ENCODE peak calls at places on chromosomes 12 and 14, in five cellular contexts. Y is neuronal stem cell, F is mesendoderm, D is mesenchymal stem cell, X is IMR-90. N is an unnamed sample.

GRCh38 chr14:37901978-37902377 is 305.7 kb upstream of the SSTR1 start:
- DNase-seq in Y (no peak), X (peak; percentile 65), D (no peak), F (peak; percentile 12), N (peak; percentile 39)

GRCh38 chr12:42625611-42626010 is 36.1 kb upstream of the PRICKLE1 start:
- DNase-seq in X (no peak), F (no peak), Y (no peak), D (no peak), N (no peak)

GRCh38 chr12:100733817-100734593 is 60.6 kb upstream of the ANO4 start:
- DNase-seq in Y (no peak), F (peak; percentile 51), D (peak; percentile 59), X (peak; percentile 60), N (no peak)

GRCh38 chr12:3263282-3263681 is 186.1 kb downstream of the TSPAN9 start:
- DNase-seq in F (no peak), D (no peak), Y (no peak), X (no peak), N (no peak)

GRCh38 chr14:57987051-57987450 is 121.2 kb upstream of the SLC35F4 start:
- DNase-seq in D (no peak), X (no peak), Y (no peak), F (no peak), N (no peak)

GRCh38 chr14:100076133-100076532 is 10.9 kb downstream of the EVL start:
- DNase-seq in F (peak; percentile 94), D (peak; percentile 65), Y (no peak), X (peak; percentile 40), N (peak; percentile 81)

GRCh38 chr14:33880330-33880729 is 70.5 kb downstream of the EGLN3 start:
- DNase-seq in X (no peak), F (no peak), Y (no peak), D (no peak), N (no peak)

GRCh38 chr12:132506730-132507538 is 17.0 kb downstream of the FBRSL1 start:
- DNase-seq in F (peak; percentile 31), Y (no peak), X (peak; percentile 77), D (peak; percentile 66), N (peak; percentile 76)

GRCh38 chr12:91877022-91877421 is 268.6 kb downstream of the BTG1 start:
- DNase-seq in Y (no peak), F (peak; percentile 45), D (peak; percentile 33), X (peak; percentile 40), N (no peak)

GRCh38 chr14:64818151-64818550 is 61.6 kb downstream of the SPTB start:
- DNase-seq in D (no peak), X (no peak), Y (no peak), F (no peak), N (no peak)

GRCh38 chr12:78096909-78097597 is 266.4 kb downstream of the NAV3 start:
- DNase-seq in Y (no peak), D (peak; percentile 47), F (no peak), X (peak; percentile 69), N (no peak)

GRCh38 chr14:85622106-85622505 is 92.2 kb downstream of the FLRT2 start:
- DNase-seq in D (no peak), Y (no peak), F (no peak), X (no peak), N (no peak)

GRCh38 chr14:20377171-20377570 is 33.7 kb downstream of the PARP2 start:
- DNase-seq in X (no peak), F (no peak), D (no peak), Y (no peak), N (no peak)

GRCh38 chr14:29868000-29868399 is 59.6 kb downstream of the PRKD1 start:
- DNase-seq in F (no peak), Y (no peak), D (peak; percentile 33), X (peak; percentile 56), N (no peak)

GRCh38 chr12:76878045-76878898 is 547 bp downstream of the CSRP2 start:
- DNase-seq in X (no peak), Y (peak; percentile 58), D (peak; percentile 62), F (peak; percentile 85), N (peak; percentile 78)

GRCh38 chr12:124713436-124714082 is 146.1 kb upstream of the NCOR2 start:
- DNase-seq in Y (no peak), F (no peak), D (peak; percentile 98), X (peak; percentile 89), N (no peak)

GRCh38 chr14:85607571-85608219 is 77.8 kb downstream of the FLRT2 start:
- DNase-seq in F (no peak), Y (no peak), X (peak; percentile 97), D (peak; percentile 98), N (no peak)

DNA sequence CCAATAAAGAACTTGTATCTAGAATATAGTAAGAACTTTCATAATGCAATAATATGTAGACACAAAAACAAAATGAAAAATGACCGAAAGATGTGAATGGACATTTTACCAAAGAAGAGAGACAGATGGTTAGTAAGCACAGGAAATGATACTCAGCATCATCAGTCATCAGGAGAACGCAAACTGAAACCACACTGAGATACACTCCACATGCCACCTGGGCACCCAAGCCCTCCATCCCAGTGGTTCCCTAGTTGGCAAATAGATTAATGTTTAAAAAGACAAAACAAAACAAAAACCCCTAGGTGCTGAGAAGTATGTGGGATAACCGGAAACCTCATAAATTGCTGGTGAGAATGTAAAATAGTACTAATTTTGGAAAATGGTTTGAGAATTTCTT is 26.8 kb upstream of the VPS33A start:
- DNase-seq in D (no peak), F (no peak), X (no peak), Y (no peak), N (no peak)
- H3K4ac ChIP-seq in D (no peak overlapping the region), F (no peak overlapping the region), X (no peak overlapping the region), Y (no peak overlapping the region), N (no peak overlapping the region)

GRCh38 chr12:6367969-6368892 is 7.1 kb downstream of the SCNN1A start:
- DNase-seq in D (no peak), Y (no peak), X (no peak), F (no peak), N (no peak)

GRCh38 chr12:6369916-6370575 is 5.3 kb downstream of the SCNN1A start:
- DNase-seq in F (no peak), X (no peak), D (no peak), Y (no peak), N (no peak)

GRCh38 chr12:6367065-6367968 is 8.0 kb downstream of the SCNN1A start:
- DNase-seq in X (peak; percentile 28), Y (no peak), D (peak; percentile 42), F (no peak), N (no peak)

GRCh38 chr12:6370576-6370935 is 4.8 kb downstream of the SCNN1A start:
- DNase-seq in D (no peak), F (no peak), X (no peak), Y (no peak), N (peak; percentile 38)

DNA sequence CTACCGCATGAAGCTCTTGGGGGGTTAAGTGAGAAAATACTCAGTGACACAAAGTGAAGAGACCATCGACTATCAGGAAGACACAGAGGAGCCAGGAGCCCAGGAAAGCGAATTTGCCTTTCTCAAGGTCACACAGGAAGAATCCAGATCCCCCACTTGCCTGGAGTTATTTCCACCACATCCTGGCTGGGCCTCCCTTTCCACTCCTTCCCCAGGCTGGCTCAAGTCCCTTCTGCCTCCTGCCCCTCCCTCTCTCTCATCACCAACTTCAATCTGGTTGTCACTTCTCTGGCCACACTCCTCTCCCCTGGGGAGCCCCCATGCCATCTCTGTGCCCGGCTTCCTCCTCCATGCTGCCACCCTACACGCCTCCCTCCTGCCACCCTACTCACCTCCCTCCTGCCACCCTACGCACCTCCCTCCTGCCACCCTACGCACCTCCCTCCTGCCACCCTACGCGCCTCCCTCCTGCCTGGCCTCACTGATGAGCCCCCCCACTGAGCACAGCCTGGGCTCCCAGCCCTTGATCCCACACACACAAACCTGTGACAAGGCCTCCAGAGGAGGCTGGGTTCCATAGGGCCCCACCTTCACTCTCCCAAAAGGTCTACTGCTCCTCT is 6.3 kb downstream of the SCNN1A start:
- DNase-seq in F (no peak), X (no peak), Y (no peak), D (no peak), N (no peak)
- H3K4ac ChIP-seq in F (no peak overlapping the region), X (peak overlapping the region; percentile 20), Y (peak overlapping the region; percentile 57), D (peak overlapping the region; percentile 47), N (peak overlapping the region; percentile 48)

DNA sequence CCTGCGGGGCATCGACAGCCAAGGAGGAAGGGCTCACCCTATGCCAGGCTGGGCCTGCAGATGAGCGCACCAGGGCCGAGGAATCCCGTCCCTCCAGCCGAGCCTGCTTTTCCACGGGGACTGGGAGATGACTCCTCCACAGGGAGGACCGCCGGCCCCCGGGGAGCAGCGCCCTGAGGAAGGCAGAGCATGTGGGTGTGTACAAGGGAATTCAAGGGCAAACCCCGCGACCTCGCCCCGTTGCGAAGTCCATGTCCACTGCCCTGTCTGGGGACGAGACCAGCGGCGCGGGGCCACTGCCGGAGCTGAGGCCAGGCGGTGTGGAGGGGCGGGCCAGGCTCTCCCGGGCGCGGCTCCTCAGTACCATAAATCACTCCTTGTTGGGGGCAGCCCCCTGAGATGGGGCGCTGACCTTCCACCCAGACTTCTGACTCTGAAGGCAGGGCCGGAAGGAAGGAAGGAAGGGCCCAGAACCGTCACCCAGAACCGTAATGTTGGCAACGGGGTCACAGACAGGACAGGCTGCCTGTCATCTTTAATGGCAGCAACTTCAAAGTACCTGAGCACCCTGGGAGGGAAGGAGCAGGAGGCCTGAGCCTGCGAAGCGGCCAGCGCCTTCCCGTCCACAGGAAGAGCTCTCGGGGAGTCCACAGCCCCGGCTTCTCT is 52.6 kb downstream of the RNF34 start:
- DNase-seq in D (no peak), F (no peak), Y (no peak), X (no peak), N (no peak)
- H3K4ac ChIP-seq in D (no peak overlapping the region), F (no peak overlapping the region), Y (no peak overlapping the region), X (no peak overlapping the region), N (no peak overlapping the region)

GRCh38 chr14:25132734-25133422 is 82.9 kb upstream of the STXBP6 start:
- DNase-seq in F (peak; percentile 87), X (peak; percentile 55), Y (peak; percentile 62), D (peak; percentile 60), N (peak; percentile 89)
- H3K4ac ChIP-seq in F (no peak overlapping the region), X (no peak overlapping the region), Y (no peak overlapping the region), D (no peak overlapping the region), N (no peak overlapping the region)

GRCh38 chr14:49598479-49599301 is at the start of gene LRR1:
- DNase-seq in F (peak; percentile 92), Y (peak; percentile 74), D (peak; percentile 92), X (peak; percentile 82), N (peak; percentile 81)
- H3K4ac ChIP-seq in F (peak within 1 kb of the TSS; percentile 89), Y (no peak within 1 kb of the TSS), D (peak within 1 kb of the TSS; percentile 80), X (peak within 1 kb of the TSS; percentile 84), N (no peak within 1 kb of the TSS)

DNA sequence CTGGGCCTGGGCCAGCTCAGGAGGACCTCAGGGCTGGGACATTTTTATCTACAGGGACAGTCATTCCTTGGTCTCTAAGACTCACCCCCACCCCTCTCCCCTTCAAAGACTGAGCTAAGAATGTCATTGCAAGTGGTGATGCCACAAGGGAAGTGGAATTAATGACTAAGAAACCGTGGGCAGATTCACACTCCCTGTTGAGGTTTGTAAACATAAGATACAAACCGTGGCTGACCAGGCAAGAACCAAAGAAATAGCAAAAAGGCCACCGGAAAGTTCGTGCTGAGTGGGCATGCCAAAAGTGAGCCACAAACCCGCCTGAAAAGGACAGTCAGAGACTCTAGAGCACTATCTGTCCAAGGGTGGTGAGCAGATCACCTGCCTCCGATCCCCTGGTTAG is 25.7 kb downstream of the NUAK1 start:
- DNase-seq in D (peak; percentile 88), Y (no peak), X (peak; percentile 68), F (peak; percentile 73), N (no peak)
- H3K4ac ChIP-seq in D (peak overlapping the region; percentile 61), Y (no peak overlapping the region), X (peak overlapping the region; percentile 66), F (no peak overlapping the region), N (no peak overlapping the region)